ENCODE peak calls at places on chromosomes 7 and 10, in six cellular contexts. Z, Y, C, O, N and P are unnamed samples.

GRCh38 chr7:75567948-75568595 is 76.0 kb downstream of the SPDYE5 start:
- DNase-seq in Z (no peak), Y (no peak), C (no peak), O (no peak), N (no peak), P (no peak)

GRCh38 chr7:65325793-65326432 is 47.7 kb upstream of the ZNF92 start:
- DNase-seq in Z (no peak), Y (no peak), C (no peak), O (no peak), N (no peak), P (no peak)

GRCh38 chr7:47609803-47610452 is 28.0 kb upstream of the TNS3 start:
- DNase-seq in Z (no peak), Y (no peak), C (no peak), O (no peak), N (no peak), P (no peak)

GRCh38 chr7:21886396-21886795 is 59.3 kb downstream of the CDCA7L start:
- DNase-seq in Z (no peak), Y (no peak), C (no peak), O (no peak), N (no peak), P (no peak)

GRCh38 chr7:130917669-130918128 is 183.7 kb upstream of the KLF14 start:
- DNase-seq in Z (peak), Y (no peak), C (no peak), O (no peak), N (no peak), P (no peak)

GRCh38 chr10:49298990-49299815 is at the start of gene C10orf71:
- DNase-seq in Z (no peak), Y (peak), C (no peak), O (no peak), N (no peak), P (no peak)

GRCh38 chr7:2299131-2299829 is 15.0 kb downstream of the SNX8 start:
- DNase-seq in Z (peak), Y (no peak), C (no peak), O (no peak), N (no peak), P (peak)

GRCh38 chr7:6650521-6651011 is 13.4 kb downstream of the ZNF316 start:
- DNase-seq in Z (no peak), Y (no peak), C (no peak), O (no peak), N (no peak), P (no peak)

GRCh38 chr7:140640727-140641531 is at the start of gene DENND2A:
- DNase-seq in Z (peak), Y (peak), C (peak), O (no peak), N (peak), P (no peak)

GRCh38 chr7:13021566-13021965 is 334.1 kb downstream of the ARL4A start:
- DNase-seq in Z (no peak), Y (no peak), C (no peak), O (no peak), N (no peak), P (no peak)

GRCh38 chr10:124906551-124907001 is 35.3 kb upstream of the ZRANB1 start:
- DNase-seq in Z (peak), Y (no peak), C (peak), O (no peak), N (no peak), P (no peak)

GRCh38 chr10:74991435-74991834 is 120.0 kb upstream of the SAMD8 start:
- DNase-seq in Z (peak), Y (no peak), C (no peak), O (no peak), N (peak), P (no peak)

GRCh38 chr10:100637785-100638184 is 102.0 kb downstream of the HIF1AN start:
- DNase-seq in Z (peak), Y (peak), C (no peak), O (peak), N (no peak), P (no peak)

GRCh38 chr7:2614646-2615330 is 17.0 kb upstream of the TTYH3 start:
- DNase-seq in Z (no peak), Y (peak), C (no peak), O (no peak), N (no peak), P (no peak)

GRCh38 chr10:45553613-45554012 is 119.0 kb downstream of the ZFAND4 start:
- DNase-seq in Z (no peak), Y (no peak), C (no peak), O (no peak), N (no peak), P (no peak)

GRCh38 chr10:68871731-68872342 is 29.3 kb upstream of the DDX50 start:
- DNase-seq in Z (peak), Y (peak), C (peak), O (no peak), N (no peak), P (no peak)

GRCh38 chr10:99484626-99485581 is 47.8 kb upstream of the NKX2-3 start:
- DNase-seq in Z (no peak), Y (no peak), C (no peak), O (no peak), N (no peak), P (no peak)

GRCh38 chr7:100584046-100584676 is 1.8 kb downstream of the LRCH4 start:
- DNase-seq in Z (peak), Y (no peak), C (no peak), O (no peak), N (no peak), P (no peak)

GRCh38 chr10:68717435-68717834 is 3.6 kb upstream of the CCAR1 start:
- DNase-seq in Z (no peak), Y (no peak), C (no peak), O (no peak), N (no peak), P (no peak)

GRCh38 chr10:68153473-68154210 is 44.4 kb downstream of the MYPN start:
- DNase-seq in Z (peak), Y (peak), C (peak), O (peak), N (peak), P (no peak)

GRCh38 chr10:116766241-116767198 is 24.2 kb upstream of the HSPA12A start:
- DNase-seq in Z (no peak), Y (no peak), C (no peak), O (no peak), N (no peak), P (no peak)